ENCODE peak calls at places on chromosomes 6 and 20, in ten cellular contexts. H, R, M, F, B, C, N, I, V and W are unnamed samples.

GRCh38 chr6:41071501-41071922 is 644 bp downstream of the OARD1 start:
- DNase-seq in H (no peak), R (no peak), M (no peak), F (peak; percentile 78), B (no peak), C (peak; percentile 72), N (no peak), I (no peak), V (no peak), W (no peak)

GRCh38 chr6:121879149-121879548 is 443.7 kb downstream of the GJA1 start:
- DNase-seq in H (no peak), R (no peak), M (no peak), F (no peak), B (no peak), C (no peak), N (no peak), I (no peak), V (no peak), W (peak; percentile 71)

GRCh38 chr6:143180860-143181259 is 120.2 kb downstream of the AIG1 start:
- DNase-seq in H (no peak), R (no peak), M (no peak), F (no peak), B (no peak), C (no peak), N (no peak), I (no peak), V (no peak), W (no peak)

GRCh38 chr20:8943638-8944037 is 125.2 kb upstream of the PLCB4 start:
- DNase-seq in H (no peak), R (no peak), M (no peak), F (no peak), B (no peak), C (no peak), N (no peak), I (no peak), V (no peak), W (no peak)

GRCh38 chr6:169274761-169275160 is 21.1 kb upstream of the THBS2 start:
- DNase-seq in H (no peak), R (no peak), M (no peak), F (no peak), B (no peak), C (no peak), N (no peak), I (no peak), V (no peak), W (no peak)

GRCh38 chr20:17619351-17620093 is 49.6 kb downstream of the DSTN start:
- DNase-seq in H (peak; percentile 51), R (peak; percentile 22), M (no peak), F (peak; percentile 9), B (peak; percentile 57), C (no peak), N (peak; percentile 19), I (peak; percentile 1), V (no peak), W (no peak)

GRCh38 chr6:77457720-77458349 is 5.5 kb downstream of the HTR1B start:
- DNase-seq in H (peak; percentile 70), R (peak; percentile 65), M (peak; percentile 43), F (peak; percentile 25), B (no peak), C (peak; percentile 30), N (peak; percentile 66), I (peak; percentile 82), V (peak; percentile 68), W (peak; percentile 72)

GRCh38 chr6:85640806-85641205 is 1.9 kb downstream of the SYNCRIP start:
- DNase-seq in H (no peak), R (no peak), M (no peak), F (no peak), B (no peak), C (no peak), N (no peak), I (no peak), V (no peak), W (no peak)

GRCh38 chr6:32972353-32973143 is 4.2 kb downstream of the BRD2 start:
- DNase-seq in H (no peak), R (no peak), M (no peak), F (peak; percentile 58), B (peak; percentile 76), C (peak; percentile 42), N (peak; percentile 69), I (no peak), V (no peak), W (no peak)

DNA sequence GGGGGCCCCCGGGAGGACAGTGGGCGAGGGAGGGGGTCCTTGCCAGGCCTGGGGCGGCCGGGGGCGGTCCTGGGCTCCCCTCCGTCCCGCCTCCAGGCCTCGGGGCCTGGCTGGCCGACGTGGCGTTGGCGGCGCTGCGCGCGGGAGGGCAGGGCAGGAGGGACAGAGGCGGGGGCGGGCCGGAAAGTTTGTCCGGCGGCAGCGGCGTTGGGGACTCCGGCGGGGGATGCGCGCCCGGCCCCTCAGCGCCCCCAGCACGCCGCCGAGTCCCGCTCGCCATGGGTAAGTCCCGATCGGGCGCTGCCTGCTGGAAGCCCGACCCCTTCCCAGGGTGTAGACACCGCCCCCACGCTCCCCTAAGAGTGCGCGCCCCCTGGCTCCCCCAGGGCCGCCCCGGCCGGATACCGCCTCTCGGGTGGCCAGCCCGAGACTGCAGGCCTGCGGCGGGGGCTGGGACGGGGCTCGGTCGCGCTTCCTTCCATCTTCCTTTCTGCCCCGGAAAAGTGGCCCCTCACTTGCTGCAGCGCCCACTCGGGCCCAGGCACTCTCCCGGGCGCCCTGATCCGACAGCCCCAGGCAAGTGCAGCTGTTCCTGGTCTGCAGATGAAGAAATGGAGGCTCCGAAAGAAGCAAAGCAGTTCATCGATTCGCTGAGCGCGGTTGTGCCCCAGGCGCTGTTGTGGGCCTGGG is at the start of gene SLC2A10:
- DNase-seq in H (peak; percentile 81), R (peak; percentile 73), M (no peak), F (no peak), B (peak; percentile 87), C (no peak), N (peak; percentile 70), I (peak; percentile 78), V (no peak), W (no peak)
- TF ChIP-seq CTCF in H (peak; percentile 19), R (no peak), M (no peak), F (no peak), B (no peak), C (no peak), N (no peak), I (no peak), V (no peak), W (peak; percentile 6)

DNA sequence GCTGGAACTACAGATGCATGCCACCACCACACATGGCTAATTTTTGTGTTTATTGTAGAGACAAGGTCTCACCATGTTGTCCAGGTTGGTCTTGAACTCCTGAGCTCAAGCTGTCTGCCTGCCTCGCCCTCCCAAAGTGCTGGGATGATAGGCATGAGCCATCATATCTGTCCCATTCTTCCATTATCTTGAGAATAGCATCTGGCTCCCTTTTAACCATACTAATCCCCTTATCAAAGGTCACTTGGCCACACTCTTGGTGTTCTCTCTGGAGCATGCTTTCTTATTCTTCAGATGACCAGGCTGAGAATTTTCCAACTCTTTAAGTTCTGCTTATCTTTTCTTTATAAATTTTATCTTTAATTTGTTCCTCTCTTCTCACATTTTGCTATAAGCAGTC is 15.9 kb upstream of the TRERF1 start:
- DNase-seq in H (no peak), R (no peak), M (no peak), F (no peak), B (no peak), C (no peak), N (no peak), I (no peak), V (no peak), W (no peak)
- TF ChIP-seq CTCF in H (no peak), R (no peak), M (no peak), F (no peak), B (no peak), C (no peak), N (no peak), I (no peak), V (no peak), W (no peak)

DNA sequence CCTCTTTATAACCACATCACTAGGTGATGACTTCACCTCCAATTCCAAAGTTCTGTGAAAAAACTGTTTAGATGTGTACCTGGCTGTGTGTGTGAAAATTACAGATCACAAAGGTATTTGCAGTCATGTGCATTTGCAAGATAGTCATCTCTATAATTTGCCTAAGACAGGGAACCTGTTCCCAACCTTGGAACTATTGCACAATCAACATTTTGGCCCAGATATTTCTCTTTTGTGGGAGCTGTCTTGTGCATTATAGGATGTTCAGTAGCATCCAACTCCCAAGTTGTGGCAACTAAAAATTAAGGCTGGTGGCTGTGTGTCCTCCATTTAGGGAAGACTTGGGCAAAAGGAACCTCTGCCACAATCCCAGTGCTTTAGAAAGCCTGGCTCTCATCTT is 34.0 kb upstream of the FAM210B start:
- DNase-seq in H (no peak), R (no peak), M (no peak), F (no peak), B (no peak), C (no peak), N (no peak), I (no peak), V (no peak), W (no peak)
- TF ChIP-seq CTCF in H (no peak), R (no peak), M (no peak), F (no peak), B (no peak), C (no peak), N (no peak), I (no peak), V (no peak), W (no peak)

GRCh38 chr6:149903938-149904611 is 6.2 kb upstream of the RAET1E start:
- DNase-seq in H (peak; percentile 62), R (no peak), M (no peak), F (no peak), B (no peak), C (no peak), N (no peak), I (no peak), V (no peak), W (no peak)
- TF ChIP-seq CTCF in H (no peak), R (no peak), M (no peak), F (no peak), B (no peak), C (no peak), N (no peak), I (no peak), V (no peak), W (no peak)